ENCODE peak calls at places on chromosomes 3 and 15, in four cellular contexts. One of them, this sample, is unnamed.
A peak's percentile ranks its signal among the peaks of the same experiment; 100 is the strongest.

GRCh38 chr3:125386811-125387210 is 11.7 kb upstream of the ZNF148 start:
- DNase-seq in body of pancreas: no peak
- DNase-seq in adrenal gland: no peak
- DNase-seq in transverse colon: no peak
- DNase-seq in this sample: peak; percentile 84

GRCh38 chr3:176633511-176633910 is 563.8 kb downstream of the TBL1XR1 start:
- DNase-seq in transverse colon: no peak
- DNase-seq in adrenal gland: no peak
- DNase-seq in body of pancreas: no peak
- DNase-seq in this sample: peak; percentile 3

GRCh38 chr15:85627245-85627935 is 167.3 kb downstream of the KLHL25 start:
- DNase-seq in transverse colon: no peak
- DNase-seq in adrenal gland: no peak
- DNase-seq in body of pancreas: no peak
- DNase-seq in this sample: no peak

GRCh38 chr15:67082007-67082536 is 16.7 kb downstream of the SMAD3 start:
- DNase-seq in transverse colon: peak; percentile 64
- DNase-seq in body of pancreas: peak; percentile 83
- DNase-seq in adrenal gland: no peak
- DNase-seq in this sample: no peak

GRCh38 chr15:72751751-72752455 is 31.7 kb downstream of the ADPGK start:
- DNase-seq in body of pancreas: peak; percentile 35
- DNase-seq in adrenal gland: no peak
- DNase-seq in transverse colon: no peak
- DNase-seq in this sample: no peak

GRCh38 chr3:12729313-12729676 is 29.8 kb downstream of the TMEM40 start:
- DNase-seq in adrenal gland: no peak
- DNase-seq in transverse colon: no peak
- DNase-seq in body of pancreas: no peak
- DNase-seq in this sample: no peak

GRCh38 chr3:132435911-132436425 is 18.7 kb downstream of the DNAJC13 start:
- DNase-seq in transverse colon: no peak
- DNase-seq in body of pancreas: no peak
- DNase-seq in adrenal gland: no peak
- DNase-seq in this sample: no peak

GRCh38 chr3:171741377-171741776 is 68.9 kb downstream of the PLD1 start:
- DNase-seq in adrenal gland: no peak
- DNase-seq in body of pancreas: no peak
- DNase-seq in transverse colon: no peak
- DNase-seq in this sample: no peak

GRCh38 chr3:37546876-37547275 is 314.8 kb upstream of the CTDSPL start:
- DNase-seq in body of pancreas: no peak
- DNase-seq in adrenal gland: peak; percentile 70
- DNase-seq in transverse colon: no peak
- DNase-seq in this sample: peak; percentile 31

GRCh38 chr3:179452166-179452544 is 885 bp upstream of the GNB4 start:
- DNase-seq in body of pancreas: no peak
- DNase-seq in transverse colon: no peak
- DNase-seq in adrenal gland: no peak
- DNase-seq in this sample: peak; percentile 20

GRCh38 chr3:46906471-46907058 is 29.0 kb downstream of the PTH1R start:
- DNase-seq in adrenal gland: no peak
- DNase-seq in transverse colon: no peak
- DNase-seq in body of pancreas: no peak
- DNase-seq in this sample: no peak

GRCh38 chr3:122975163-122975923 is 52.2 kb downstream of the SEMA5B start:
- DNase-seq in body of pancreas: peak; percentile 23
- DNase-seq in adrenal gland: no peak
- DNase-seq in transverse colon: peak; percentile 24
- DNase-seq in this sample: peak; percentile 95

GRCh38 chr3:123816673-123817207 is 67.4 kb downstream of the MYLK start:
- DNase-seq in body of pancreas: peak; percentile 4
- DNase-seq in transverse colon: no peak
- DNase-seq in adrenal gland: peak; percentile 55
- DNase-seq in this sample: peak; percentile 80

GRCh38 chr15:29698030-29698701 is 124.1 kb downstream of the TJP1 start:
- DNase-seq in body of pancreas: no peak
- DNase-seq in transverse colon: no peak
- DNase-seq in adrenal gland: no peak
- DNase-seq in this sample: no peak

GRCh38 chr3:69784854-69785523 is 45.7 kb downstream of the MITF start:
- DNase-seq in body of pancreas: peak; percentile 20
- DNase-seq in adrenal gland: peak; percentile 90
- DNase-seq in transverse colon: peak; percentile 21
- DNase-seq in this sample: peak; percentile 82

GRCh38 chr3:194800014-194800413 is 114.3 kb downstream of the FAM43A start:
- DNase-seq in adrenal gland: peak; percentile 27
- DNase-seq in body of pancreas: no peak
- DNase-seq in transverse colon: no peak
- DNase-seq in this sample: no peak

GRCh38 chr3:75140904-75141615 is 523.1 kb upstream of the FRG2C start:
- DNase-seq in adrenal gland: no peak
- DNase-seq in body of pancreas: no peak
- DNase-seq in transverse colon: no peak
- DNase-seq in this sample: no peak

GRCh38 chr3:52775877-52776276 is 1.5 kb upstream of the ITIH1 start:
- DNase-seq in transverse colon: no peak
- DNase-seq in adrenal gland: peak; percentile 27
- DNase-seq in body of pancreas: no peak
- DNase-seq in this sample: no peak

GRCh38 chr3:195910499-195910845 is 2.1 kb upstream of the TNK2 start:
- DNase-seq in adrenal gland: peak; percentile 42
- DNase-seq in body of pancreas: no peak
- DNase-seq in transverse colon: no peak
- DNase-seq in this sample: no peak

GRCh38 chr15:53059273-53060043 is 269.3 kb upstream of the ONECUT1 start:
- DNase-seq in adrenal gland: no peak
- DNase-seq in body of pancreas: no peak
- DNase-seq in transverse colon: no peak
- DNase-seq in this sample: no peak

GRCh38 chr3:183122257-183122932 is 23.1 kb upstream of the MCCC1 start:
- DNase-seq in adrenal gland: no peak
- DNase-seq in body of pancreas: peak; percentile 50
- DNase-seq in transverse colon: no peak
- DNase-seq in this sample: no peak

GRCh38 chr3:135811597-135811996 is 153.9 kb upstream of the PPP2R3A start:
- DNase-seq in transverse colon: no peak
- DNase-seq in body of pancreas: no peak
- DNase-seq in adrenal gland: no peak
- DNase-seq in this sample: no peak

GRCh38 chr15:99566157-99566900 is 545 bp downstream of the MEF2A start:
- DNase-seq in adrenal gland: no peak
- DNase-seq in body of pancreas: peak; percentile 24
- DNase-seq in transverse colon: peak; percentile 41
- DNase-seq in this sample: peak; percentile 39

GRCh38 chr3:42900731-42901420 is 5.1 kb upstream of the ZNF662 start:
- DNase-seq in transverse colon: no peak
- DNase-seq in adrenal gland: no peak
- DNase-seq in body of pancreas: no peak
- DNase-seq in this sample: no peak

GRCh38 chr3:182629521-182629920 is 163.8 kb upstream of the ATP11B start:
- DNase-seq in adrenal gland: no peak
- DNase-seq in body of pancreas: no peak
- DNase-seq in transverse colon: no peak
- DNase-seq in this sample: no peak

GRCh38 chr3:127037423-127037841 is 54.5 kb downstream of the PLXNA1 start:
- DNase-seq in adrenal gland: no peak
- DNase-seq in transverse colon: peak; percentile 79
- DNase-seq in body of pancreas: no peak
- DNase-seq in this sample: no peak

GRCh38 chr3:96863129-96863740 is 48.8 kb downstream of the EPHA6 start:
- DNase-seq in adrenal gland: peak; percentile 56
- DNase-seq in body of pancreas: peak; percentile 20
- DNase-seq in transverse colon: peak; percentile 9
- DNase-seq in this sample: peak; percentile 10

GRCh38 chr3:125593991-125594574 is 1.2 kb downstream of the OSBPL11 start:
- DNase-seq in body of pancreas: no peak
- DNase-seq in transverse colon: no peak
- DNase-seq in adrenal gland: no peak
- DNase-seq in this sample: no peak

GRCh38 chr15:41020829-41021228 is 67.6 kb downstream of the CHAC1 start:
- DNase-seq in body of pancreas: no peak
- DNase-seq in transverse colon: no peak
- DNase-seq in adrenal gland: no peak
- DNase-seq in this sample: no peak

GRCh38 chr3:71428841-71429609 is 154.5 kb downstream of the FOXP1 start:
- DNase-seq in adrenal gland: no peak
- DNase-seq in transverse colon: peak; percentile 36
- DNase-seq in body of pancreas: peak; percentile 63
- DNase-seq in this sample: peak; percentile 6

GRCh38 chr15:95266481-95267061 is 1035.2 kb downstream of the MCTP2 start:
- DNase-seq in adrenal gland: peak; percentile 56
- DNase-seq in transverse colon: no peak
- DNase-seq in body of pancreas: peak; percentile 34
- DNase-seq in this sample: peak; percentile 26

GRCh38 chr15:43226436-43227305 is 5.9 kb upstream of the EPB42 start:
- DNase-seq in adrenal gland: no peak
- DNase-seq in body of pancreas: no peak
- DNase-seq in transverse colon: no peak
- DNase-seq in this sample: no peak

GRCh38 chr3:8519156-8519555 is 17.5 kb downstream of the LMCD1 start:
- DNase-seq in body of pancreas: no peak
- DNase-seq in transverse colon: no peak
- DNase-seq in adrenal gland: no peak
- DNase-seq in this sample: no peak

GRCh38 chr3:15050405-15051092 is 14.6 kb downstream of the MRPS25 start:
- DNase-seq in body of pancreas: no peak
- DNase-seq in transverse colon: peak; percentile 19
- DNase-seq in adrenal gland: no peak
- DNase-seq in this sample: no peak

GRCh38 chr15:67133738-67134576 is 68.6 kb downstream of the SMAD3 start:
- DNase-seq in adrenal gland: no peak
- DNase-seq in transverse colon: peak; percentile 54
- DNase-seq in body of pancreas: peak; percentile 41
- DNase-seq in this sample: no peak

GRCh38 chr15:59965741-59966140 is 38.4 kb upstream of the FOXB1 start:
- DNase-seq in adrenal gland: no peak
- DNase-seq in body of pancreas: no peak
- DNase-seq in transverse colon: no peak
- DNase-seq in this sample: no peak

GRCh38 chr15:59963925-59964324 is 40.2 kb upstream of the FOXB1 start:
- DNase-seq in body of pancreas: no peak
- DNase-seq in transverse colon: no peak
- DNase-seq in adrenal gland: no peak
- DNase-seq in this sample: no peak

GRCh38 chr15:59963322-59963721 is 40.8 kb upstream of the FOXB1 start:
- DNase-seq in transverse colon: no peak
- DNase-seq in adrenal gland: no peak
- DNase-seq in body of pancreas: no peak
- DNase-seq in this sample: no peak

GRCh38 chr15:59958288-59958687 is 45.8 kb upstream of the FOXB1 start:
- DNase-seq in body of pancreas: no peak
- DNase-seq in adrenal gland: no peak
- DNase-seq in transverse colon: no peak
- DNase-seq in this sample: no peak

GRCh38 chr15:59960318-59960717 is 43.8 kb upstream of the FOXB1 start:
- DNase-seq in transverse colon: no peak
- DNase-seq in adrenal gland: no peak
- DNase-seq in body of pancreas: no peak
- DNase-seq in this sample: no peak
- H3K9me3 ChIP-seq in transverse colon: peaks cover 20% of the 10 kb centered on the region
- H3K9me3 ChIP-seq in adrenal gland: no peaks in the 10 kb centered on the region
- H3K9me3 ChIP-seq in body of pancreas: no peaks in the 10 kb centered on the region
- H3K9me3 ChIP-seq in this sample: peaks cover 11% of the 10 kb centered on the region

DNA sequence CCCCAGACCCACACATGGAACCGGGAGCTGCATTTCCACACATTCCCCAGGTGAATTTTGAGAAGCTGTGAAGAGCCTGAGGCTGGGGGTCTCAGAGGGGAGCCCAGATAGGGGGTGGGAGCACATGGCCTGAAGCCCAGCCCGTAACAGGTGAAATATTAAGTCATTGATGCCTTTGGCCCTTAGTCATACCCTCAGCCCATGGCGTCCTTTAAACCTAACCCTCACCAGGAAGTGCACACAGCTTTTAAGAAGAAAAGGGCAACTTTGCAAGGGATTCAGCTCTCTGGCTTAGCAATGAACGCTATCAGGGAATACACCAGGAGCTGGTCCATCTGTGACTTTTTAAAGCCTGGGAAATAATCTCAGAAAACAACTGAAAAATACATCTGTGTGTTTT is 40.6 kb downstream of the WNT7A start:
- DNase-seq in transverse colon: no peak
- DNase-seq in body of pancreas: no peak
- DNase-seq in adrenal gland: no peak
- DNase-seq in this sample: no peak
- H3K27me3 ChIP-seq in transverse colon: no peaks in the 10 kb centered on the region
- H3K27me3 ChIP-seq in body of pancreas: no peaks in the 10 kb centered on the region
- H3K27me3 ChIP-seq in adrenal gland: peaks cover 8% of the 10 kb centered on the region
- H3K27me3 ChIP-seq in this sample: no peaks in the 10 kb centered on the region

DNA sequence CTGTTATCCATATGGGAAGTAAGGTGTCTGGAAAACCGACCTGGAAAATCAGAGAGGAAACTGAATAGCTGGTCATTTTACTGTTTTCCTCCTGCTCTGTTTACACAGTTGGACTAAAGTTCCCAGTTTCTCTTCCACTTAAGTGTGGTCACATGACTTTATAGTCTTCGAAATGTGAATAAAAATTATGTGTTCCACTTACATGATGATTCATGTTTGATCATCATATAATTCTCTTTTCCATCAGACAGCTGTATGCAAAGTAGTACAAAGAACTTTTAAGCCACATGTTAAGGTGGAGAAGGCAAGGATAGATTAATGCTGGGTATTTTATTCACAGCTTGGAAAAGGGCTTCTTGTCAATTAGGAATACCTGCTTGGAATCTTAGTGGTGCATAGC is 525.5 kb upstream of the BCHE start:
- DNase-seq in transverse colon: no peak
- DNase-seq in adrenal gland: no peak
- DNase-seq in body of pancreas: no peak
- DNase-seq in this sample: no peak
- H3K4me3 ChIP-seq in transverse colon: no peak overlapping the region
- H3K4me3 ChIP-seq in adrenal gland: no peak overlapping the region
- H3K4me3 ChIP-seq in body of pancreas: no peak overlapping the region
- H3K4me3 ChIP-seq in this sample: no peak overlapping the region

DNA sequence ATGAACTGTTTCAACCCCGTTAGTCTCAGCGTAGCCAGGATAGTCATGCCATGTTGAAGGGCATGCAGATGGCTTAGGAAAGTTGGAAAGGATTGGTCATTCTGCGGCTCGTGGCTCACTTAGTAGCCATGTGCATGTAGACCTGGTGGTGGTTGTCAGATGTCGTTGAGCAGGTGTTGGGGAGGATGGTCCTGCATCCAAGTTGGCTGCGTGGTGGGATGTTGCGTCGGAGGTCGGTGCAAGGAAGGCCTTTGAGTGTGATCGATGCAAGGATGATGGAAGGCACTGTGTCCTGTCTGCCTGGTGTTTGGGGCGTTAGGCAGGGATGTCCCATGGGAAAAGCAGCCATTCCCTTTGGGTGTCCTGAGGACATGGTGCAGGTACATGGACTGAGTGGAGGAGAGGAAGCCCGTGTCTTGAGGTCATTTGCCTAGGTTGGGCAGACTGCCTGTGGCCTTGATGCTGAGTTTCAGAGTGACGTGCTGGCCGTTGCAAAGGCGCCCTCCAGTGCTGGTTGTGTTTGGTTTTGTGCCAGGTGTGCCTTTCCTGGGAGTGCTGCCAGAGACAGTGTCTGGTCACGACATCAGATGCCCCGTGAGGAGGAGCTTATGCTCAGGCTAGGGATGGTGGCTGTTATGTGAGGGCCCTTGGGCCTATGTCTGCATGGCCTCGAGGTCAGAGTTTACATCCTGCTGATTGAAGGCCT is 103.4 kb downstream of the SNRPN start:
- DNase-seq in body of pancreas: no peak
- DNase-seq in adrenal gland: peak; percentile 48
- DNase-seq in transverse colon: no peak
- DNase-seq in this sample: no peak
- H3K9me3 ChIP-seq in body of pancreas: peaks cover 33% of the 10 kb centered on the region
- H3K9me3 ChIP-seq in adrenal gland: no peaks in the 10 kb centered on the region
- H3K9me3 ChIP-seq in transverse colon: peaks cover 83% of the 10 kb centered on the region
- H3K9me3 ChIP-seq in this sample: peaks cover 5% of the 10 kb centered on the region